ENCODE peak calls at places on chromosomes 7 and 10, in five cellular contexts. N, M, H, U and X are unnamed samples.

GRCh38 chr7:1234794-1235500 is 2.3 kb downstream of the UNCX start:
- DNase-seq in U (no peak), M (no peak), H (no peak), N (no peak), X (no peak)

GRCh38 chr10:21811245-21811585 is 192.3 kb downstream of the DNAJC1 start:
- DNase-seq in U (no peak), M (no peak), N (no peak), H (peak; percentile 35), X (no peak)

GRCh38 chr10:94194256-94194655 is 168.5 kb downstream of the NOC3L start:
- DNase-seq in H (no peak), U (no peak), M (no peak), N (no peak), X (no peak)

GRCh38 chr10:24912214-24912613 is 40.2 kb downstream of the PRTFDC1 start:
- DNase-seq in U (no peak), H (peak; percentile 20), M (no peak), N (no peak), X (no peak)

GRCh38 chr10:83078160-83078559 is 1061.1 kb upstream of the GHITM start:
- DNase-seq in N (no peak), M (no peak), H (no peak), U (no peak), X (no peak)

GRCh38 chr10:109126016-109126415 is 797.3 kb downstream of the XPNPEP1 start:
- DNase-seq in H (no peak), N (no peak), M (peak; percentile 9), U (no peak), X (no peak)

GRCh38 chr10:95790982-95791381 is 35.0 kb downstream of the ENTPD1 start:
- DNase-seq in H (no peak), N (no peak), M (no peak), U (no peak), X (no peak)

GRCh38 chr10:4095171-4095570 is 310.2 kb upstream of the KLF6 start:
- DNase-seq in M (no peak), N (no peak), U (no peak), H (no peak), X (no peak)

GRCh38 chr7:31476073-31476745 is 37.7 kb upstream of the ITPRID1 start:
- DNase-seq in M (no peak), U (no peak), H (no peak), N (no peak), X (no peak)

GRCh38 chr7:111835066-111835465 is 272.8 kb upstream of the IMMP2L start:
- DNase-seq in U (no peak), M (peak; percentile 53), N (no peak), H (no peak), X (no peak)

GRCh38 chr7:157411580-157411979 is 74.8 kb downstream of the DNAJB6 start:
- DNase-seq in H (peak; percentile 82), N (peak; percentile 29), M (peak; percentile 43), U (no peak), X (no peak)

GRCh38 chr7:104007614-104008013 is 18.2 kb upstream of the RELN start:
- DNase-seq in U (no peak), N (no peak), M (no peak), H (no peak), X (no peak)

GRCh38 chr10:102542800-102543418 is 39.1 kb downstream of the SUFU start:
- DNase-seq in U (no peak), N (no peak), H (no peak), M (no peak), X (no peak)

GRCh38 chr10:95314519-95314918 is 23.7 kb upstream of the PDLIM1 start:
- DNase-seq in M (no peak), H (no peak), N (no peak), U (no peak), X (no peak)

GRCh38 chr10:118459642-118460193 is 117.6 kb upstream of the FAM204A start:
- DNase-seq in U (peak; percentile 59), M (peak; percentile 63), N (peak; percentile 67), H (peak; percentile 60), X (peak; percentile 93)

GRCh38 chr7:27094304-27095049 is 1.3 kb downstream of the HOXA1 start:
- DNase-seq in U (no peak), M (no peak), H (no peak), N (no peak), X (no peak)

GRCh38 chr7:132739271-132739955 is 163.1 kb upstream of the PLXNA4 start:
- DNase-seq in U (no peak), M (no peak), N (no peak), H (no peak), X (no peak)

GRCh38 chr10:119246862-119247549 is 39.6 kb downstream of the GRK5 start:
- DNase-seq in H (no peak), U (no peak), M (no peak), N (no peak), X (no peak)

GRCh38 chr7:135385209-135385608 is 124.7 kb downstream of the CNOT4 start:
- DNase-seq in N (no peak), M (no peak), U (no peak), H (no peak), X (no peak)

GRCh38 chr10:44723654-44724053 is 187.5 kb upstream of the TMEM72 start:
- DNase-seq in U (no peak), M (no peak), H (no peak), N (no peak), X (no peak)

GRCh38 chr10:99435986-99436633 is 5.7 kb upstream of the GOT1 start:
- DNase-seq in U (no peak), M (peak; percentile 36), H (peak; percentile 18), N (no peak), X (no peak)

GRCh38 chr10:24440817-24441790 is 232.2 kb downstream of the KIAA1217 start:
- DNase-seq in M (no peak), H (no peak), U (peak; percentile 28), N (no peak), X (no peak)

GRCh38 chr7:25894902-25895791 is 256.9 kb upstream of the NFE2L3 start:
- DNase-seq in H (peak; percentile 72), U (peak; percentile 79), M (peak; percentile 86), N (peak; percentile 85), X (peak; percentile 93)

GRCh38 chr7:151115121-151115835 is 29.0 kb downstream of the AGAP3 start:
- DNase-seq in U (no peak), M (peak; percentile 84), H (no peak), N (no peak), X (no peak)

DNA sequence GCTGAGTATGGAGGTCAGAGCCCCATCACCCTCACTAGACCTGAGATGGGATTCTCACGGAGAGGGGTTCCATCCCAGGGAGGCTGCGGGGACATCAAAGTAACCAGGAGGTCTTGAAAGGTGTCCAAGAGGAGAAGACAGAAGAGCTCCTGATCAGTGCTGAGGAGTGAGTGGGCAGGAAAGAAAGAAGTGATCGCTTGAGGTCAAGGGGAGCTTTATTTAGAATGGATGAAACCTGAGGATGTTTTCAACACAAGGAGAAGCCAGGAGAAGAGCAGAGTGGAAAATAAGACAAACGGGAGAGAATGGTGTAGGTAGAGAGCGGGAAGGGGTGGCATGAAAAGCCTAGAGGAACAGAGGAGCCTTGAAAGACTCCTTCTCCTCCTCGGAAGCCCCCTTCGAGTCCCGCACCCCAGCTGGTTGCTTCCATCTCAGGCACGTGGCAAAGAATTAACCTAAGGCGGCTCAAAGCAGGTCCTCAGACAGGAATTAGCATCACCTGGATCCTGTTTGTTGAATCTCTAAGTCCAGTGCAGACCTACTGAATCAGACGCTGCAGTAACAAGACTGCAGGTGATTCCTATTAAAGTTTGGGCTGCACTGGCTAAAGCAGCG is 5.8 kb downstream of the SVIL start:
- DNase-seq in N (no peak), H (no peak), M (no peak), U (no peak), X (peak; percentile 80)
- H3K4me3 ChIP-seq in N (no peak overlapping the region), H (no peak overlapping the region), M (no peak overlapping the region), U (no peak overlapping the region), X (peak overlapping the region; percentile 14)

GRCh38 chr7:93228302-93228701 is 2.0 kb upstream of the HEPACAM2 start:
- DNase-seq in M (peak; percentile 41), U (no peak), N (no peak), H (peak; percentile 73), X (no peak)

GRCh38 chr7:93226310-93226709 is at the start of gene HEPACAM2:
- DNase-seq in H (no peak), U (no peak), N (no peak), M (no peak), X (no peak)

GRCh38 chr7:93232673-93233018 is 480 bp downstream of the VPS50 start:
- DNase-seq in N (no peak), U (no peak), H (peak; percentile 28), M (no peak), X (no peak)

GRCh38 chr7:93231264-93231663 is 902 bp upstream of the VPS50 start:
- DNase-seq in U (no peak), H (no peak), M (no peak), N (no peak), X (no peak)

DNA sequence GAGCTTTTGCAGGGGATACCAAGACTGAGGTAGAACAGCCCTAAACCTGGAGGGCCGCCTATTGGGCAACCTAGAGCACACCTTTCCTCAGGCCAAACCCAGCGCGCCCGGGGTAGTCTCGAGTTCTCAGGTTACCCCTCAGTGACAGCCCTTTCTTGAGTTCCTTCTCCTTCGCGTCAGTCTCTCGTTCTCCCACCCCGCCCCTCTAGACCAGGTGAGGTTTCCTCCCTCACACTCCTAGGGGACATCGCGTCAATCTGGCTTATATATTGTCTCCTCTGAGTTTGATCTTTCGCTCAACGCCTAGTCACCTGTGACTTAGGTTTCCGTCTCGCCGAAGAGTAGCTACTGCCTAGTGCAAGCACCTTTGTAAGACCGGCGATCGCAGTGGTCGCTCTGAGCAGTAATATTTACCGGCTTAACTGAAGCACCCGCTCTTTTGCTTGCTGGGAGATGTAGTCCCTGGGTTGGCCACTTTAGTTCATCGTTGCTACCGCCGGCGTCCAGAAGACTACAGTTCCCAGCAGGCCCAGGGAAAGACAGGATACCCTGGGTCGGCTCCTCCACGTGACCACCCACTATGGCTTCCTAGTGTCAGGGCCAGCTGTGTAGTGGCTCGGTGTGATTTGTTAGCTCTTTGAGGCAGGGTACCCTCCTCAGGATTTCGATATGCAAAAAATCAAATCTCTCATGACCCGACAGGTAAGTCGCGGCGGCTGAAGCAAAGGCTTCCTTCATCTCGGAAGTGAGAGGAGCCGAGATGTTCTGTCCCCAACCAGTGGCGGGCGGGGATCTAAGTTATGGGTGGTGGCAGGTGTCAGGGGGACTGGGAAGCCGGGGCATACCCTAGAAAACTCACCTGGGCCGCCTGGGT is at the start of gene VPS50:
- DNase-seq in N (peak; percentile 95), M (peak; percentile 90), H (peak; percentile 93), U (peak; percentile 94), X (peak; percentile 98)
- TF ChIP-seq EP300 in N (no peak), M (no peak), H (no peak), U (no peak), X (no peak)

DNA sequence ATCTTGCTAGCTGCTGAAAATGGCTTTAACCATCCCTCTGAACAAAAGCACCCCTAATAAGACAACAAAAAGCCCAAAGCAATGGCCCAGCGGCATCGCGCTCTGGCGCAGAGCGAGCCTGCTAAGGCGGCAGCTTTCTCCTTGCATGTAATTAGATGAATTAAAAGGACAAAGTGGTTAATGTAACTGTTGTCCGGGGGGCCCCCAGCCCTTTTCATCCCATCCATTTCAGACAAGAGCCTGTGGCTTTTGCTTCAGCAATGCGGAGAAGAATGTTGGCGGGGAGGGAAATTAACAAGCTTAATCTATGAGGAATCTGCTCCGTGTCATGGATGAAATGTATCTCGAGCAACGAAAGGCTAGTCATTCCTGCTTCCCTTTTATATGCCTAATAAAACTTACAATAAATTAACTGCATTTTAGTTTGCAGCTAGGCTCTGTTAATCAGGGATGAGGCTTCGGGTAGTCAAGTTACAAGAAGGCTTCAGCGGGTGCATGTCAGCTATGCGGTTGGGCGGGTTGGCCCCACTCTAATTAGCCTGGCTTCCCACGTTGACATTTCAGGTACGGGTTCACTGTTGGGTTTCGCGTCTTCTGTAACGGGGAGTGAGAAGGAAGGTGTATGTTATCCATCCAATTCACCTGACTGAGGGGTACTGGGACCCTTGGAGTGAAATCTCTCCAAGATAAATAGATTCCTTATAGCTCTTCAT is 203.3 kb downstream of the BUB3 start:
- DNase-seq in N (no peak), U (no peak), M (peak; percentile 51), H (no peak), X (no peak)
- TF ChIP-seq POLR2AphosphoS5 in N (no peak), U (no peak), M (no peak), H (no peak), X (no peak)

GRCh38 chr10:11402392-11402791 is 209.1 kb downstream of the USP6NL start:
- DNase-seq in U (no peak), H (no peak), M (no peak), N (no peak), X (no peak)
- H3K4me3 ChIP-seq in U (no peak overlapping the region), H (no peak overlapping the region), M (no peak overlapping the region), N (no peak overlapping the region), X (no peak overlapping the region)